ENCODE peak calls at places on chromosomes 1 and 21, in eight cellular contexts. One of them, this sample, is unnamed.

GRCh38 chr21:33643658-33644311 is 1.5 kb downstream of the ITSN1 start:
- DNase-seq in lung: no peak
- DNase-seq in IMR-90: no peak
- DNase-seq in heart right ventricle: no peak
- DNase-seq in mesendoderm: peak
- DNase-seq in psoas muscle: no peak
- DNase-seq in body of pancreas: no peak
- DNase-seq in fibroblast of lung: peak
- DNase-seq in this sample: no peak

GRCh38 chr1:1034438-1034759 is 14.5 kb downstream of the AGRN start:
- DNase-seq in mesendoderm: peak
- DNase-seq in lung: no peak
- DNase-seq in fibroblast of lung: no peak
- DNase-seq in IMR-90: no peak
- DNase-seq in body of pancreas: no peak
- DNase-seq in heart right ventricle: no peak
- DNase-seq in psoas muscle: no peak
- DNase-seq in this sample: no peak

GRCh38 chr1:234619071-234619480 is 9.1 kb upstream of the IRF2BP2 start:
- DNase-seq in heart right ventricle: no peak
- DNase-seq in psoas muscle: no peak
- DNase-seq in mesendoderm: no peak
- DNase-seq in lung: no peak
- DNase-seq in IMR-90: peak
- DNase-seq in fibroblast of lung: no peak
- DNase-seq in body of pancreas: no peak
- DNase-seq in this sample: no peak

GRCh38 chr1:65108025-65108692 is 39.8 kb upstream of the AK4 start:
- DNase-seq in heart right ventricle: no peak
- DNase-seq in lung: no peak
- DNase-seq in body of pancreas: peak
- DNase-seq in fibroblast of lung: no peak
- DNase-seq in psoas muscle: no peak
- DNase-seq in IMR-90: no peak
- DNase-seq in mesendoderm: no peak
- DNase-seq in this sample: no peak

GRCh38 chr1:224524679-224525078 is 90.1 kb upstream of the WDR26 start:
- DNase-seq in mesendoderm: no peak
- DNase-seq in heart right ventricle: no peak
- DNase-seq in psoas muscle: no peak
- DNase-seq in fibroblast of lung: peak
- DNase-seq in IMR-90: peak
- DNase-seq in body of pancreas: no peak
- DNase-seq in lung: no peak
- DNase-seq in this sample: peak

GRCh38 chr1:190940951-190941350 is 463.3 kb upstream of the BRINP3 start:
- DNase-seq in IMR-90: no peak
- DNase-seq in fibroblast of lung: no peak
- DNase-seq in psoas muscle: no peak
- DNase-seq in body of pancreas: no peak
- DNase-seq in heart right ventricle: no peak
- DNase-seq in mesendoderm: no peak
- DNase-seq in lung: no peak
- DNase-seq in this sample: no peak

GRCh38 chr21:34609244-34609950 is 5.5 kb downstream of the RCAN1 start:
- DNase-seq in mesendoderm: no peak
- DNase-seq in fibroblast of lung: no peak
- DNase-seq in IMR-90: no peak
- DNase-seq in psoas muscle: no peak
- DNase-seq in heart right ventricle: no peak
- DNase-seq in lung: no peak
- DNase-seq in body of pancreas: no peak
- DNase-seq in this sample: no peak

GRCh38 chr1:5430911-5431310 is 561.3 kb downstream of the NPHP4 start:
- DNase-seq in fibroblast of lung: no peak
- DNase-seq in heart right ventricle: no peak
- DNase-seq in body of pancreas: no peak
- DNase-seq in mesendoderm: no peak
- DNase-seq in IMR-90: no peak
- DNase-seq in psoas muscle: no peak
- DNase-seq in lung: no peak
- DNase-seq in this sample: no peak

GRCh38 chr1:40390857-40391256 is 17.3 kb downstream of the SMAP2 start:
- DNase-seq in fibroblast of lung: no peak
- DNase-seq in heart right ventricle: no peak
- DNase-seq in psoas muscle: no peak
- DNase-seq in body of pancreas: no peak
- DNase-seq in IMR-90: no peak
- DNase-seq in lung: no peak
- DNase-seq in mesendoderm: no peak
- DNase-seq in this sample: no peak

GRCh38 chr1:84996846-84997666 is at the start of gene MCOLN2:
- DNase-seq in heart right ventricle: peak
- DNase-seq in lung: no peak
- DNase-seq in mesendoderm: peak
- DNase-seq in IMR-90: peak
- DNase-seq in fibroblast of lung: peak
- DNase-seq in body of pancreas: peak
- DNase-seq in psoas muscle: peak
- DNase-seq in this sample: no peak

GRCh38 chr1:154772056-154772455 is 98.0 kb downstream of the KCNN3 start:
- DNase-seq in lung: no peak
- DNase-seq in body of pancreas: no peak
- DNase-seq in IMR-90: no peak
- DNase-seq in heart right ventricle: no peak
- DNase-seq in psoas muscle: no peak
- DNase-seq in fibroblast of lung: no peak
- DNase-seq in mesendoderm: no peak
- DNase-seq in this sample: no peak

GRCh38 chr21:25467891-25468290 is 139.4 kb downstream of the MRPL39 start:
- DNase-seq in mesendoderm: no peak
- DNase-seq in IMR-90: no peak
- DNase-seq in fibroblast of lung: no peak
- DNase-seq in heart right ventricle: no peak
- DNase-seq in psoas muscle: no peak
- DNase-seq in body of pancreas: no peak
- DNase-seq in lung: no peak
- DNase-seq in this sample: no peak

GRCh38 chr21:14864211-14865021 is 200.4 kb downstream of the NRIP1 start:
- DNase-seq in heart right ventricle: peak
- DNase-seq in fibroblast of lung: peak
- DNase-seq in body of pancreas: peak
- DNase-seq in mesendoderm: peak
- DNase-seq in lung: peak
- DNase-seq in psoas muscle: peak
- DNase-seq in IMR-90: peak
- DNase-seq in this sample: peak

GRCh38 chr1:1082239-1083180 is 8.4 kb upstream of the RNF223 start:
- DNase-seq in fibroblast of lung: no peak
- DNase-seq in body of pancreas: no peak
- DNase-seq in IMR-90: no peak
- DNase-seq in psoas muscle: peak
- DNase-seq in lung: no peak
- DNase-seq in heart right ventricle: peak
- DNase-seq in mesendoderm: no peak
- DNase-seq in this sample: no peak

GRCh38 chr1:155241069-155241679 is 14.1 kb downstream of the ENTREP3 start:
- DNase-seq in body of pancreas: peak
- DNase-seq in mesendoderm: peak
- DNase-seq in psoas muscle: no peak
- DNase-seq in IMR-90: peak
- DNase-seq in heart right ventricle: no peak
- DNase-seq in lung: peak
- DNase-seq in fibroblast of lung: peak
- DNase-seq in this sample: peak

GRCh38 chr1:25257176-25257575 is 9.9 kb upstream of the RSRP1 start:
- DNase-seq in heart right ventricle: no peak
- DNase-seq in fibroblast of lung: no peak
- DNase-seq in body of pancreas: no peak
- DNase-seq in psoas muscle: no peak
- DNase-seq in IMR-90: peak
- DNase-seq in mesendoderm: no peak
- DNase-seq in lung: no peak
- DNase-seq in this sample: no peak

GRCh38 chr1:204925701-204926100 is 55.0 kb downstream of the NFASC start:
- DNase-seq in mesendoderm: no peak
- DNase-seq in heart right ventricle: no peak
- DNase-seq in body of pancreas: no peak
- DNase-seq in fibroblast of lung: no peak
- DNase-seq in lung: no peak
- DNase-seq in psoas muscle: no peak
- DNase-seq in IMR-90: no peak
- DNase-seq in this sample: no peak

GRCh38 chr1:110212165-110213142 is 2.3 kb downstream of the KCNC4 start:
- DNase-seq in fibroblast of lung: no peak
- DNase-seq in lung: peak
- DNase-seq in psoas muscle: no peak
- DNase-seq in mesendoderm: peak
- DNase-seq in IMR-90: no peak
- DNase-seq in body of pancreas: no peak
- DNase-seq in heart right ventricle: no peak
- DNase-seq in this sample: no peak

GRCh38 chr1:211111351-211111750 is 22.6 kb downstream of the KCNH1 start:
- DNase-seq in heart right ventricle: no peak
- DNase-seq in lung: no peak
- DNase-seq in psoas muscle: no peak
- DNase-seq in mesendoderm: no peak
- DNase-seq in body of pancreas: no peak
- DNase-seq in IMR-90: no peak
- DNase-seq in fibroblast of lung: no peak
- DNase-seq in this sample: no peak

GRCh38 chr1:193703101-193703500 is 516.7 kb upstream of the B3GALT2 start:
- DNase-seq in IMR-90: no peak
- DNase-seq in mesendoderm: no peak
- DNase-seq in psoas muscle: no peak
- DNase-seq in fibroblast of lung: no peak
- DNase-seq in heart right ventricle: no peak
- DNase-seq in body of pancreas: no peak
- DNase-seq in lung: no peak
- DNase-seq in this sample: no peak

GRCh38 chr1:5296135-5296930 is 641.9 kb downstream of the AJAP1 start:
- DNase-seq in psoas muscle: no peak
- DNase-seq in fibroblast of lung: no peak
- DNase-seq in body of pancreas: no peak
- DNase-seq in heart right ventricle: no peak
- DNase-seq in mesendoderm: no peak
- DNase-seq in IMR-90: no peak
- DNase-seq in lung: no peak
- DNase-seq in this sample: no peak

GRCh38 chr1:54291276-54292014 is 91.5 kb downstream of the MRPL37 start:
- DNase-seq in lung: no peak
- DNase-seq in heart right ventricle: no peak
- DNase-seq in body of pancreas: no peak
- DNase-seq in psoas muscle: no peak
- DNase-seq in fibroblast of lung: no peak
- DNase-seq in mesendoderm: no peak
- DNase-seq in IMR-90: no peak
- DNase-seq in this sample: no peak

GRCh38 chr1:13814131-13814530 is 114.1 kb downstream of the PRDM2 start:
- DNase-seq in lung: no peak
- DNase-seq in heart right ventricle: no peak
- DNase-seq in body of pancreas: no peak
- DNase-seq in IMR-90: no peak
- DNase-seq in mesendoderm: no peak
- DNase-seq in psoas muscle: no peak
- DNase-seq in fibroblast of lung: no peak
- DNase-seq in this sample: no peak

DNA sequence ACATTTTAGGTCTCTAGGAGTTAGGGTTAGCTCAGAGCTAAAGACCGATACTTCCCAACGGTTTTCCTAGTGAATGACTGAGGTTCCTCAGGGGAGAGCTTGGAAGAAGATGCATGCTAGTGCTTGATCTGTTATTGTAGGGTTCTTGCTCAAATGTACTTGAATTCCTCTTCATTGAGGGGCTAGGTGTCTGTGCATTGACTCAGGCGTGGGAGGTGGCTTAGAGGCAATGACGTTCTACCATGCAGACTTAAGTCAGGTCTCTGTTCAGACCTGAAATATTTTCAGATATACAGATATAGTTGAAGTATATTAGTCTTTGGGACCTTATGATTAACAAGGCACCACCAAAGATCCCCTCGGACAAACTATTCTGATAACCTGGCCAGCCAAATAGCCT is 23.5 kb downstream of the S100A10 start:
- DNase-seq in lung: no peak
- DNase-seq in mesendoderm: no peak
- DNase-seq in psoas muscle: no peak
- DNase-seq in body of pancreas: no peak
- DNase-seq in fibroblast of lung: no peak
- DNase-seq in IMR-90: no peak
- DNase-seq in heart right ventricle: no peak
- DNase-seq in this sample: no peak
- H3K27ac ChIP-seq in lung: no peak
- H3K27ac ChIP-seq in mesendoderm: no peak
- H3K27ac ChIP-seq in psoas muscle: no peak
- H3K27ac ChIP-seq in body of pancreas: no peak
- H3K27ac ChIP-seq in fibroblast of lung: no peak
- H3K27ac ChIP-seq in IMR-90: no peak
- H3K27ac ChIP-seq in heart right ventricle: no peak
- H3K27ac ChIP-seq in this sample: no peak

DNA sequence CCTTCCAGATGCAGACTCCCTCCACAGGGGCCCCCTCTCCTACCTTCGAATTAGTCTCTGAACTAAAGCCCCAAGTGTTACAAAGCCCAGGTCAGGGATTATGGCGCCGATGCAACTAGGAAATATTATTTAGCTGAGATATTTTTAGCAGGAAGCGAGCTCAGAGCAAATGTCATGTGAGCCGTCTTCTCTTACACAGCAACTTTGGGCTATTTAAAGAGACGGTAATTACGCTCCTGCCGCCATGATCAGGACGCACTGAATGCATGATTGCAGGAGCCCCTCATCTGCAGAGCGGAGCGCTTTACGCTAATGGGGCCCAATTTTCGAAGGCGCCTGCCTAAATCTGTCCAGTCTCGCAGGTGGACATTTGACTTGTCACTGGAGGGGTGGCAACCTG is 55.3 kb upstream of the TARDBP start:
- DNase-seq in lung: no peak
- DNase-seq in mesendoderm: no peak
- DNase-seq in IMR-90: no peak
- DNase-seq in heart right ventricle: no peak
- DNase-seq in fibroblast of lung: no peak
- DNase-seq in body of pancreas: no peak
- DNase-seq in psoas muscle: no peak
- DNase-seq in this sample: no peak
- H3K4me3 ChIP-seq in lung: no peak
- H3K4me3 ChIP-seq in mesendoderm: no peak
- H3K4me3 ChIP-seq in IMR-90: no peak
- H3K4me3 ChIP-seq in heart right ventricle: no peak
- H3K4me3 ChIP-seq in fibroblast of lung: no peak
- H3K4me3 ChIP-seq in body of pancreas: no peak
- H3K4me3 ChIP-seq in psoas muscle: peak
- H3K4me3 ChIP-seq in this sample: no peak

GRCh38 chr1:33326690-33327300 is 5.9 kb upstream of the A3GALT2 start:
- DNase-seq in lung: no peak
- DNase-seq in IMR-90: no peak
- DNase-seq in psoas muscle: peak
- DNase-seq in fibroblast of lung: no peak
- DNase-seq in mesendoderm: no peak
- DNase-seq in heart right ventricle: no peak
- DNase-seq in body of pancreas: no peak
- DNase-seq in this sample: no peak
- H3K27ac ChIP-seq in lung: peak
- H3K27ac ChIP-seq in IMR-90: peak
- H3K27ac ChIP-seq in psoas muscle: peak
- H3K27ac ChIP-seq in fibroblast of lung: no peak
- H3K27ac ChIP-seq in mesendoderm: no peak
- H3K27ac ChIP-seq in heart right ventricle: peak
- H3K27ac ChIP-seq in body of pancreas: no peak
- H3K27ac ChIP-seq in this sample: peak

GRCh38 chr1:89557954-89558353 is 33.3 kb downstream of the LRRC8B start:
- DNase-seq in heart right ventricle: no peak
- DNase-seq in fibroblast of lung: no peak
- DNase-seq in body of pancreas: no peak
- DNase-seq in mesendoderm: peak
- DNase-seq in IMR-90: no peak
- DNase-seq in psoas muscle: no peak
- DNase-seq in lung: no peak
- DNase-seq in this sample: no peak
- H3K4me3 ChIP-seq in heart right ventricle: no peak
- H3K4me3 ChIP-seq in fibroblast of lung: no peak
- H3K4me3 ChIP-seq in body of pancreas: no peak
- H3K4me3 ChIP-seq in mesendoderm: no peak
- H3K4me3 ChIP-seq in IMR-90: no peak
- H3K4me3 ChIP-seq in psoas muscle: no peak
- H3K4me3 ChIP-seq in lung: no peak
- H3K4me3 ChIP-seq in this sample: no peak

This sample was measured in brain microvascular endothelial cell.